ENCODE peak calls at places on chromosomes 1 and 21, in nine cellular contexts. E is A549, A is SK-N-SH, W is HCT116, T is HL-60, Q is K562, V is GM23338, M is HepG2, I is GM12878. L is an unnamed sample.

GRCh38 chr1:11013160-11013531 is 692 bp downstream of the TARDBP start:
- DNase-seq in E (no peak), A (no peak), W (no peak), T (no peak), Q (no peak), V (no peak), M (peak; percentile 27), I (no peak), L (no peak)

GRCh38 chr21:45105906-45106485 is 31.6 kb downstream of the ADARB1 start:
- DNase-seq in E (no peak), A (no peak), W (no peak), T (no peak), Q (no peak), V (no peak), M (no peak), I (no peak), L (no peak)

GRCh38 chr1:181112071-181112929 is 23.8 kb downstream of the IER5 start:
- DNase-seq in E (peak; percentile 99), A (no peak), W (peak; percentile 96), T (peak; percentile 56), Q (peak; percentile 70), V (no peak), M (peak; percentile 97), I (no peak), L (peak; percentile 97)

GRCh38 chr1:183197762-183198161 is 11.7 kb downstream of the LAMC2 start:
- DNase-seq in E (no peak), A (no peak), W (no peak), T (no peak), Q (no peak), V (no peak), M (no peak), I (no peak), L (no peak)

GRCh38 chr1:192952646-192953045 is 106.5 kb downstream of the UCHL5 start:
- DNase-seq in E (no peak), A (no peak), W (no peak), T (no peak), Q (no peak), V (no peak), M (no peak), I (no peak), L (no peak)

GRCh38 chr1:47935163-47935562 is 62.0 kb downstream of the TRABD2B start:
- DNase-seq in E (no peak), A (no peak), W (no peak), T (no peak), Q (no peak), V (no peak), M (no peak), I (no peak), L (no peak)

GRCh38 chr1:234994411-234995295 is 134.0 kb downstream of the TOMM20 start:
- DNase-seq in E (no peak), A (no peak), W (no peak), T (no peak), Q (no peak), V (no peak), M (no peak), I (no peak), L (no peak)

GRCh38 chr1:168774241-168774640 is 45.2 kb upstream of the DPT start:
- DNase-seq in E (no peak), A (no peak), W (no peak), T (no peak), Q (no peak), V (no peak), M (no peak), I (no peak), L (no peak)

GRCh38 chr1:1552263-1552639 is 11.8 kb upstream of the TMEM240 start:
- DNase-seq in E (no peak), A (no peak), W (no peak), T (no peak), Q (no peak), V (no peak), M (no peak), I (no peak), L (no peak)

GRCh38 chr1:38991638-38992449 is 768 bp downstream of the AKIRIN1 start:
- DNase-seq in E (peak; percentile 25), A (peak; percentile 77), W (no peak), T (peak; percentile 39), Q (no peak), V (peak; percentile 64), M (no peak), I (no peak), L (no peak)

GRCh38 chr1:46421739-46422138 is 27.6 kb downstream of the FAAH start:
- DNase-seq in E (no peak), A (no peak), W (no peak), T (no peak), Q (no peak), V (no peak), M (no peak), I (no peak), L (no peak)

GRCh38 chr1:46422261-46422871 is 28.2 kb downstream of the FAAH start:
- DNase-seq in E (no peak), A (no peak), W (no peak), T (no peak), Q (no peak), V (no peak), M (no peak), I (no peak), L (no peak)

GRCh38 chr1:46420533-46420915 is 26.4 kb downstream of the FAAH start:
- DNase-seq in E (no peak), A (no peak), W (no peak), T (no peak), Q (peak; percentile 60), V (no peak), M (no peak), I (no peak), L (no peak)

GRCh38 chr1:46415514-46415913 is 21.4 kb downstream of the FAAH start:
- DNase-seq in E (no peak), A (no peak), W (no peak), T (peak; percentile 7), Q (no peak), V (no peak), M (no peak), I (no peak), L (no peak)

GRCh38 chr1:46418976-46419375 is 24.9 kb downstream of the FAAH start:
- DNase-seq in E (no peak), A (no peak), W (no peak), T (no peak), Q (no peak), V (no peak), M (peak; percentile 12), I (no peak), L (no peak)
- TF ChIP-seq REST in E (no peak), A (no peak), W (no peak), T (no peak), Q (no peak), V (no peak), M (no peak), I (no peak), L (no peak)

GRCh38 chr1:103525114-103525606 is 339 bp upstream of the RNPC3 start:
- DNase-seq in E (peak; percentile 38), A (peak; percentile 58), W (no peak), T (no peak), Q (peak; percentile 73), V (peak; percentile 71), M (peak; percentile 48), I (no peak), L (no peak)
- TF ChIP-seq REST in E (no peak), A (no peak), W (no peak), T (no peak), Q (no peak), V (no peak), M (no peak), I (no peak), L (no peak)

GRCh38 chr1:179296831-179297377 is 3.3 kb downstream of the SOAT1 start:
- DNase-seq in E (no peak), A (no peak), W (no peak), T (no peak), Q (no peak), V (no peak), M (no peak), I (no peak), L (no peak)
- TF ChIP-seq REST in E (no peak), A (no peak), W (no peak), T (no peak), Q (no peak), V (no peak), M (no peak), I (no peak), L (no peak)

GRCh38 chr1:70840260-70840953 is 207.2 kb downstream of the PTGER3 start:
- DNase-seq in E (no peak), A (no peak), W (no peak), T (no peak), Q (no peak), V (no peak), M (no peak), I (no peak), L (no peak)
- TF ChIP-seq REST in E (no peak), A (no peak), W (no peak), T (no peak), Q (no peak), V (no peak), M (no peak), I (no peak), L (no peak)

DNA sequence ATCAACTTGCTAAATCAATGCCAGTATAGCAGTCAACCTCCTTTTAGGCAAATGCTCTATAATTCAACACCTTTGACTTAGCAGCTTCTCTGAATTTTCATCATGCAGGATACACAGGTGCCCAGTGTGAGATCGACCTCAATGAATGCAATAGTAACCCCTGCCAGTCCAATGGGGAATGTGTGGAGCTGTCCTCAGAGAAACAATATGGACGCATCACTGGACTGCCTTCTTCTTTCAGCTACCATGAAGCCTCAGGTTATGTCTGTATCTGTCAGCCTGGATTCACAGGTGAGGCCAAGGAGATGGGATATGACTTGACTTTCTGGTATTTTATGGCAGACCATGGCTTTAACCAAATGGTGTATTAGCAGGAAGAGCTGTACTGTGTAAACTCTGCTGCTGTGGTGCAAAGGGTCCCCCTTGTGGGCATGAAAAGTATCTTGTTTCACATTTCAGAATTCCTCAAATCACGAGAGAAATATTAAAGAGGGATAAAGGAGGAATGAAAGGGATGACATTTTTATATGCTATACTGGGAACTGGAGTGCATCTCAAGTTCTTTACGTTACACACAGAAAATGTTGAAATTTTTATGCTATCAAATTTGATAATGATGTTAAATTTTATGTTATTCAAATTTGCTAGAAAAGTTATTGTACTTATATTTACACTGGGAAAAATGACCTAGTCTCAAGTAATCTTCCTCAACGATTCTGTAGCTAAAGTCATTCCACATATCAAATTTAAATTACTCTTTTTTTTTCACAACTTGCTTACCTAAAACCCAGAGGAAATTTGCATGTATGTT is 88.9 kb downstream of the CRB1 start:
- DNase-seq in E (peak; percentile 67), A (peak; percentile 63), W (peak; percentile 42), T (peak; percentile 27), Q (peak; percentile 27), V (peak; percentile 72), M (peak; percentile 32), I (no peak), L (peak; percentile 25)
- TF ChIP-seq REST in E (no peak), A (no peak), W (no peak), T (no peak), Q (no peak), V (no peak), M (no peak), I (no peak), L (no peak)

L was measured in Panc1.